ENCODE peak calls at places on chromosome 20, in six cellular contexts. K, O, N, I, P and X are unnamed samples.

GRCh38 chr20:1934162-1934561 is 39.0 kb downstream of the SIRPA start:
- DNase-seq in K (no peak), O (peak; percentile 67), N (no peak), I (peak; percentile 87), P (no peak), X (no peak)

GRCh38 chr20:50844430-50845100 is 49.7 kb downstream of the BCAS4 start:
- DNase-seq in K (peak; percentile 90), O (no peak), N (no peak), I (peak; percentile 42), P (no peak), X (no peak)

GRCh38 chr20:23926526-23926880 is 47.0 kb upstream of the CST5 start:
- DNase-seq in K (no peak), O (no peak), N (no peak), I (no peak), P (no peak), X (no peak)

GRCh38 chr20:53643031-53643832 is 49.6 kb upstream of the ZNF217 start:
- DNase-seq in K (peak; percentile 76), O (peak; percentile 53), N (no peak), I (peak; percentile 83), P (no peak), X (no peak)

GRCh38 chr20:61789329-61789728 is 276.4 kb downstream of the TAF4 start:
- DNase-seq in K (no peak), O (no peak), N (no peak), I (no peak), P (no peak), X (no peak)

GRCh38 chr20:47459344-47460073 is 42.2 kb upstream of the NCOA3 start:
- DNase-seq in K (no peak), O (no peak), N (no peak), I (no peak), P (no peak), X (no peak)

GRCh38 chr20:50331469-50332251 is 141.0 kb downstream of the CEBPB start:
- DNase-seq in K (no peak), O (no peak), N (no peak), I (no peak), P (no peak), X (no peak)

GRCh38 chr20:62311150-62311549 is 8.4 kb downstream of the ADRM1 start:
- DNase-seq in K (no peak), O (no peak), N (no peak), I (no peak), P (no peak), X (no peak)

GRCh38 chr20:63223121-63223825 is 7.3 kb upstream of the YTHDF1 start:
- DNase-seq in K (peak; percentile 74), O (peak; percentile 56), N (no peak), I (peak; percentile 57), P (no peak), X (no peak)

GRCh38 chr20:8344106-8344505 is 212.0 kb downstream of the PLCB1 start:
- DNase-seq in K (no peak), O (no peak), N (no peak), I (no peak), P (no peak), X (no peak)

GRCh38 chr20:36606171-36607116 is 865 bp downstream of the RAB5IF start:
- DNase-seq in K (no peak), O (no peak), N (no peak), I (no peak), P (no peak), X (no peak)

GRCh38 chr20:63394635-63395455 is 33.7 kb upstream of the CHRNA4 start:
- DNase-seq in K (no peak), O (no peak), N (no peak), I (no peak), P (no peak), X (no peak)

GRCh38 chr20:31856516-31856915 is 11.1 kb upstream of the FOXS1 start:
- DNase-seq in K (no peak), O (no peak), N (no peak), I (no peak), P (no peak), X (no peak)

GRCh38 chr20:40980828-40981310 is 47.8 kb upstream of the TOP1 start:
- DNase-seq in K (no peak), O (no peak), N (no peak), I (no peak), P (no peak), X (no peak)